ENCODE peak calls at places on chromosomes 11 and 22, in five cellular contexts. O is fibroblast of mammary gland, Z is cardiac fibroblast, N is choroid plexus epithelial cell, Q is fibroblast of pulmonary artery. V is an unnamed sample.

GRCh38 chr22:46574993-46575914 is 37.8 kb upstream of the CELSR1 start:
- DNase-seq in O (no peak), Z (no peak), N (no peak), Q (peak), V (no peak)

GRCh38 chr22:29692327-29692640 is 27.5 kb upstream of the CABP7 start:
- DNase-seq in O (no peak), Z (no peak), N (no peak), Q (no peak), V (no peak)

GRCh38 chr11:120182790-120183491 is 27.9 kb upstream of the OAF start:
- DNase-seq in O (peak), Z (peak), N (no peak), Q (no peak), V (no peak)

GRCh38 chr22:40040927-40041326 is 46.2 kb downstream of the FAM83F start:
- DNase-seq in O (peak), Z (peak), N (peak), Q (peak), V (no peak)

GRCh38 chr22:17243524-17243923 is 24.3 kb upstream of the ADA2 start:
- DNase-seq in O (peak), Z (peak), N (peak), Q (no peak), V (no peak)

GRCh38 chr22:20957691-20958440 is 9.2 kb upstream of the AIFM3 start:
- DNase-seq in O (peak), Z (no peak), N (no peak), Q (no peak), V (peak)

GRCh38 chr11:122668562-122669090 is 13.1 kb downstream of the UBASH3B start:
- DNase-seq in O (peak), Z (peak), N (no peak), Q (peak), V (peak)

GRCh38 chr22:46537946-46538815 is 761 bp upstream of the CELSR1 start:
- DNase-seq in O (peak), Z (peak), N (peak), Q (peak), V (peak)

GRCh38 chr22:46064966-46065666 is 85.2 kb upstream of the PPARA start:
- DNase-seq in O (peak), Z (peak), N (no peak), Q (no peak), V (peak)

GRCh38 chr11:10426475-10426874 is 28.6 kb upstream of the AMPD3 start:
- DNase-seq in O (peak), Z (peak), N (no peak), Q (no peak), V (no peak)

GRCh38 chr11:19241260-19242183 is 777 bp upstream of the E2F8 start:
- DNase-seq in O (no peak), Z (no peak), N (no peak), Q (no peak), V (no peak)

GRCh38 chr11:11978792-11979486 is 29.5 kb downstream of the DKK3 start:
- DNase-seq in O (peak), Z (peak), N (peak), Q (peak), V (peak)

GRCh38 chr22:21447694-21448402 is 19.3 kb upstream of the TMEM191C start:
- DNase-seq in O (no peak), Z (no peak), N (no peak), Q (no peak), V (no peak)

GRCh38 chr11:111018571-111018970 is 227.0 kb upstream of the POU2AF2 start:
- DNase-seq in O (peak), Z (peak), N (peak), Q (peak), V (peak)

GRCh38 chr22:28063656-28064055 is 144.6 kb upstream of the PITPNB start:
- DNase-seq in O (no peak), Z (no peak), N (no peak), Q (no peak), V (no peak)

GRCh38 chr22:28064941-28065340 is 145.9 kb upstream of the PITPNB start:
- DNase-seq in O (no peak), Z (no peak), N (peak), Q (no peak), V (peak)
- H3K4me3 ChIP-seq in O (no peak), Z (no peak), N (no peak), Q (no peak), V (no peak)

DNA sequence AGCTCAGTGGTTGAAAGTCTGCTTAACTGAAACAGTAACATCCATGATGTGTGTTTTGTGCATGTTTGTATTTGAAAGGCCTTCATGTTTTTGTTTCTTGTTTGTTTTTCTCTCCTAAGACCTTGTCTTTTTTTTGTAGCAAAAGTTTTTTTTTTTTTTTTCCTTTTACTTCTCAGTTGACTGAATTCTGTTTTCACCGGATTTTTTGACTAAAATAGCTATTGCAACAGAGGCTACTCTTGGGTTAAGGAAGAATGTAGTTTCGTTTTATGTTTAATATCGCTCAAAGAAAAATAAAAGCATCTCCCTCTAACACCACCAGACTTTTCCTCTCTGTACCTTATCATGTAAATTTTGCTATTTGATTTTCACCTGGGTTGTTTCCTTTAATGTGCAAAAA is 15.1 kb downstream of the APOL6 start:
- DNase-seq in O (peak), Z (peak), N (peak), Q (peak), V (peak)
- H3K4me3 ChIP-seq in O (no peak), Z (peak), N (no peak), Q (no peak), V (no peak)

GRCh38 chr11:75814686-75815344 is at the start of gene UVRAG:
- DNase-seq in O (peak), Z (peak), N (peak), Q (peak), V (peak)

GRCh38 chr11:75814369-75814685 is 683 bp upstream of the UVRAG start:
- DNase-seq in O (no peak), Z (no peak), N (no peak), Q (no peak), V (no peak)

GRCh38 chr11:75813126-75813525 is 1.9 kb upstream of the UVRAG start:
- DNase-seq in O (no peak), Z (peak), N (no peak), Q (no peak), V (no peak)

GRCh38 chr11:75812542-75813040 is 2.4 kb upstream of the UVRAG start:
- DNase-seq in O (peak), Z (peak), N (no peak), Q (no peak), V (no peak)

DNA sequence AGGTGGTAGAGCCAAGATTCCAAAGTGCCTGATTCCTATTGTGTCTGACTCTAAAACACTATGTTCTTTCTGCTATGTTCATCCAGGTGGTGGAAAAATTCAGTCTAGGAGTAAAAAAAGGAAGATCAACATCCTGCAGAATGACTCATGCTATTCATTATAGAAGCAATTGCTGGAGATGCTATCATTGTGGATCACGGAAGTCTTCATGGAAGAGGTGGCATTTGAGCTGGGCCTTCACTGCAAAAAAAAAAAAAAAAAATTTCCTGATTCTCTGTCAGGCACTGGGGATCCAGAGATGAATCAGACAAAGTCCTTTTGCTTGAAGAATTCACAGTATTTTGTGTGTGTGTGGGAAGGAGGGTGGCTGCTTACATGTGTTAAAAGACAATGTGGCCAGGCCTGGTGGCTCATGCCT is 1.4 kb upstream of the UVRAG start:
- DNase-seq in O (peak), Z (peak), N (no peak), Q (peak), V (no peak)
- H3K4me3 ChIP-seq in O (no peak), Z (peak), N (no peak), Q (peak), V (no peak)

GRCh38 chr22:48278620-48279464 is 1516.4 kb downstream of the TBC1D22A start:
- DNase-seq in O (no peak), Z (no peak), N (no peak), Q (no peak), V (no peak)

GRCh38 chr22:48277868-48278581 is 1515.6 kb downstream of the TBC1D22A start:
- DNase-seq in O (no peak), Z (no peak), N (no peak), Q (no peak), V (no peak)

GRCh38 chr22:48279465-48279765 is 1517.0 kb downstream of the TBC1D22A start:
- DNase-seq in O (no peak), Z (no peak), N (no peak), Q (no peak), V (no peak)

GRCh38 chr22:48275412-48275811 is 1513.0 kb downstream of the TBC1D22A start:
- DNase-seq in O (no peak), Z (no peak), N (no peak), Q (no peak), V (no peak)

GRCh38 chr22:48276933-48277867 is 1514.8 kb downstream of the TBC1D22A start:
- DNase-seq in O (no peak), Z (no peak), N (no peak), Q (no peak), V (no peak)
- H3K4me3 ChIP-seq in O (no peak), Z (no peak), N (no peak), Q (no peak), V (no peak)

DNA sequence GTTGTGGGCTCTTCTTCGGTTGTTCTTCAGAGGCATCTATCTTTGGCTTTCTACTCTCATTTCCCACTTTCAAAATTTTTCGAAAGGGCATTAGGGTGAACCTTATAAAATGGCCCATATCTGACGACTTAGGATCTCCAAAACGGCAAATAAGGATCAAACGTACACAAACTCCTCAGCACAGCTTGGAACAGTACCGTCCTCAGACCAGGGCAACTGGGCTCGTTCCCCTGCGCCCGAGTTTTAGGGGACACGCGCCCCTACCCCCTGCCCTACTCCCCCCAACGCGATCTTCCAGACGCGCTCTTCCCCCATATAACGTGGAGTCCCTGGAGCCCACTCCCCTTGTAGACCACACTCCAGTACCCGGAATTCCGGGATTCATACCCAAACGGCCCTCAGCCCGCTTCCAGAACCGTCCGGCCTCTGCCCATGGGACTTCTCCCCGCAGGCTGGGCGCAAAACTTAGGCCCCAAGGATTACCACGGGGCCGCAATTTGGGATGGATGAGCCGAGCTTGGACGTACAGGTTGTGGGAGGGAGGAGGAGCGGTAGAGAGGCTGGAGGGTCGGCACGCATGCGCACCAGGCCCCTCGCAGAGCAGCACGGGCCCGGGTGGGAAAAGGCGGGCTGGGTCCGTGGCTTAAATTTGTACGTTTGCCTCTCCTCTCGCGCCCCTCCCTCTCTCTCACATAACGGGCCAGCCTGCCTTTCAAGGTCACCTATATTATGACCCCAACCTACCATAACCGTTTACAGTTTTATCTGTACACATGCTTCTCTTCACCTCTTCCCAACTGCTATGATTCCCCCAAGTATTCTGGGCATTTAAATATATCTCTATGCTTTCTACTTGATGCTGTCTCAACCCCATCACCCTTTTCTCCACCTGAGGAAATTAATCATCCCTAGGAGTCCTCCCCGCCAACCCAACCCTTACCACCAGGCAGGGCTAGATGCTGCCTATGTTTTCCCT is 3.4 kb downstream of the CCDC89 start:
- DNase-seq in O (peak), Z (peak), N (peak), Q (peak), V (peak)
- H3K4me3 ChIP-seq in O (peak), Z (peak), N (peak), Q (peak), V (peak)

GRCh38 chr11:121608545-121609098 is 155.9 kb upstream of the SORL1-AS1 start:
- DNase-seq in O (no peak), Z (no peak), N (no peak), Q (no peak), V (no peak)
- H3K4me3 ChIP-seq in O (no peak), Z (no peak), N (no peak), Q (no peak), V (no peak)

DNA sequence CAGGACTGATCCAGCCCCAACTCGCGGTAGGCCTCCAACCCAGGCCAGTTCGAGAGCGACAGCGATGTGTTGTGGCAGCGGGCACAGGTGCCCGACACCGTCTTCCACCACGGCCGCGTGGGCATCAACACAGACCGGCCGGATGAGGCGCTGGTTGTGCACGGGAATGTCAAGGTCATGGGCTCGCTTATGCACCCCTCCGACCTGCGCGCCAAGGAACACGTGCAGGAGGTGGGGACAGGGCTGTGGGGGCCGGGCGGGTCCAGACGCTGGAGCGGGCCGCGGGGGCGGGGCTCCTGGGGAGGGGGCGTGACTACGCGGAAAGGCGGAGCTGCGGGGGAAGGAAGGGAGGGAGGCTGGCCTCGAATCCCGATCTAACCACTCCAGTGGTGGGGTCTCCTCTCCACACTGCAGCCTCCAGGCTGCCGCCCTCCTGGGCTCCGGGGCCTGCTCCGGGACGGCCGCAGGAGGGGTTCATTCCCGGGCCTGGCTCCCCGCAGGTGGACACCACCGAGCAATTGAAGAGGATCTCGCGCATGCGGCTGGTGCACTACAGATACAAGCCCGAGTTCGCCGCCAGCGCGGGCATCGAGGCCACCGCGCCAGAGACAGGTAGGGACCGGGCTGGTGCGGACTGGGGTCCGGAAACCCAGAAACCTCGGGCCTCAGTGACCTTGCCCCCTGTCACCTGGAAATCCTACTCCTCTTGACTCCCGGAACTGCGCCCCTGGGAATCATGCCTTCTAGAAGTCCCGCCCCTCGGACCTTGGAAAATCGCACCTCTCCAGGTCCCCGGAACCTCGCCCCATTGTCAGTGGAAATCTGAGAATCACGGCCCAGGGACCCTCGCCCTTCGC is 14.9 kb downstream of the TMEM258 start:
- DNase-seq in O (no peak), Z (no peak), N (no peak), Q (no peak), V (no peak)
- H3K4me3 ChIP-seq in O (no peak), Z (no peak), N (no peak), Q (no peak), V (no peak)

GRCh38 chr11:95985174-95985808 is 61.4 kb upstream of the MTMR2 start:
- DNase-seq in O (peak), Z (peak), N (peak), Q (peak), V (no peak)
- H3K4me3 ChIP-seq in O (no peak), Z (no peak), N (no peak), Q (no peak), V (no peak)

DNA sequence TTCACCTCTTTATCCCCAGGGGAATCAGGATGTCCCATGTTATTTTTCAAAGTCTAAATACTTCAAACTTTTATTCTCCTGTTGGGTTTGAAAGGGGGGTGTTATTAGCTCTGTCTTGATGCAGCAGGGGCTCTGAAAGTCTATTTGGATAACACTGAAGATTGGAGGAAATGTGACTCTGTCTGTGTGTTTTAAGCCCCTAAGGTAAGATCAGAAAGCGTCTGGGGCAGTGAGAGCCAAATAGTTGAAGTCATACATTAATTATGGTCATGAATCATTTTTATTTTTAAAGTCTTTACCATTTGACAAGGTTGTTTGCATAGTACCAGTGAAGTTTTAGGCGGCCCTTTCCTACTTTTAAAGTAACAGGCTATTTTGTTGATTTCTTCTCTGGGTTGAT is 139.0 kb downstream of the UVRAG start:
- DNase-seq in O (no peak), Z (peak), N (no peak), Q (no peak), V (no peak)
- H3K4me3 ChIP-seq in O (no peak), Z (no peak), N (no peak), Q (no peak), V (no peak)